ENCODE peak calls at places on chromosome 21, in eight cellular contexts. Z is H54; F is tibial nerve; G is NCI-H69; A is RWPE1; V is RPMI7951; D is stimulated activated CD4-positive, alpha-beta T cell treated with anti-CD3 and anti-CD28 coated beads, Interleukin-4, amount 100 ng/mL, for 1 hour; T is T47D. H is an unnamed sample.

GRCh38 chr21:44793269-44794030 is 8.2 kb downstream of the UBE2G2 start:
- DNase-seq in Z (peak; percentile 53), F (no peak), G (peak; percentile 84), A (peak; percentile 81), V (peak; percentile 47), D (peak; percentile 31), T (peak; percentile 73), H (peak; percentile 76)

GRCh38 chr21:32560896-32561295 is 24.4 kb downstream of the TCP10L start:
- DNase-seq in Z (no peak), F (no peak), G (no peak), A (no peak), V (no peak), D (no peak), T (no peak), H (no peak)

GRCh38 chr21:28641731-28642130 is 350.9 kb downstream of the LTN1 start:
- DNase-seq in Z (no peak), F (no peak), G (no peak), A (no peak), V (no peak), D (no peak), T (peak; percentile 84), H (no peak)

GRCh38 chr21:17805966-17806365 is 13.2 kb downstream of the C21orf91 start:
- DNase-seq in Z (no peak), F (no peak), G (no peak), A (no peak), V (no peak), D (no peak), T (no peak), H (no peak)

GRCh38 chr21:45220106-45220505 is 67.6 kb downstream of the POFUT2 start:
- DNase-seq in Z (no peak), F (no peak), G (no peak), A (no peak), V (no peak), D (no peak), T (no peak), H (peak; percentile 59)

GRCh38 chr21:45818276-45818903 is 163.2 kb upstream of the COL6A1 start:
- DNase-seq in Z (peak; percentile 31), F (no peak), G (no peak), A (peak; percentile 41), V (peak; percentile 77), D (no peak), T (peak; percentile 44), H (peak; percentile 87)

GRCh38 chr21:45180289-45180599 is 105.9 kb downstream of the ADARB1 start:
- DNase-seq in Z (no peak), F (no peak), G (no peak), A (no peak), V (no peak), D (no peak), T (no peak), H (no peak)

GRCh38 chr21:46194374-46195334 is 10.4 kb upstream of the SPATC1L start:
- DNase-seq in Z (no peak), F (peak; percentile 11), G (no peak), A (no peak), V (no peak), D (no peak), T (no peak), H (no peak)

GRCh38 chr21:40507978-40508377 is 339.0 kb downstream of the DSCAM start:
- DNase-seq in Z (no peak), F (no peak), G (no peak), A (peak; percentile 57), V (no peak), D (no peak), T (no peak), H (no peak)

GRCh38 chr21:34743285-34743684 is 74.5 kb downstream of the CLIC6 start:
- DNase-seq in Z (no peak), F (no peak), G (no peak), A (no peak), V (no peak), D (no peak), T (no peak), H (no peak)

GRCh38 chr21:44382536-44382935 is 29.1 kb downstream of the TRPM2 start:
- DNase-seq in Z (no peak), F (no peak), G (no peak), A (no peak), V (no peak), D (no peak), T (no peak), H (no peak)

GRCh38 chr21:42665026-42665425 is 11.6 kb downstream of the PDE9A start:
- DNase-seq in Z (no peak), F (no peak), G (no peak), A (no peak), V (no peak), D (no peak), T (no peak), H (no peak)

GRCh38 chr21:42040411-42041180 is 30.4 kb upstream of the ZBTB21 start:
- DNase-seq in Z (peak; percentile 99), F (no peak), G (no peak), A (peak; percentile 96), V (peak; percentile 99), D (no peak), T (no peak), H (peak; percentile 99)

GRCh38 chr21:34845521-34846213 is 176.9 kb downstream of the CLIC6 start:
- DNase-seq in Z (peak; percentile 42), F (no peak), G (peak; percentile 58), A (peak; percentile 72), V (peak; percentile 90), D (no peak), T (peak; percentile 96), H (peak; percentile 94)

GRCh38 chr21:44714905-44715304 is 3.5 kb upstream of the TSPEAR start:
- DNase-seq in Z (no peak), F (no peak), G (no peak), A (no peak), V (no peak), D (no peak), T (no peak), H (no peak)

GRCh38 chr21:19463966-19464365 is 1060.4 kb upstream of the TMPRSS15 start:
- DNase-seq in Z (no peak), F (no peak), G (no peak), A (no peak), V (no peak), D (no peak), T (no peak), H (peak; percentile 82)

GRCh38 chr21:34029724-34030528 is 43.5 kb upstream of the MRPS6 start:
- DNase-seq in Z (peak; percentile 66), F (no peak), G (peak; percentile 32), A (peak; percentile 65), V (peak; percentile 73), D (peak; percentile 31), T (peak; percentile 93), H (peak; percentile 92)

GRCh38 chr21:44334637-44335030 is 4.6 kb downstream of the CFAP410 start:
- DNase-seq in Z (no peak), F (no peak), G (no peak), A (no peak), V (no peak), D (no peak), T (no peak), H (no peak)

GRCh38 chr21:45525153-45525909 is 16.9 kb downstream of the SLC19A1 start:
- DNase-seq in Z (no peak), F (peak; percentile 23), G (no peak), A (no peak), V (no peak), D (peak; percentile 1), T (no peak), H (peak; percentile 7)

GRCh38 chr21:42733037-42733632 is 79.7 kb downstream of the PDE9A start:
- DNase-seq in Z (no peak), F (no peak), G (no peak), A (no peak), V (no peak), D (no peak), T (no peak), H (no peak)

GRCh38 chr21:44907966-44908364 is 12.7 kb downstream of the ITGB2 start:
- DNase-seq in Z (no peak), F (no peak), G (no peak), A (no peak), V (no peak), D (no peak), T (no peak), H (peak; percentile 42)

GRCh38 chr21:34722684-34723300 is 54.0 kb downstream of the CLIC6 start:
- DNase-seq in Z (no peak), F (no peak), G (peak; percentile 36), A (no peak), V (no peak), D (peak; percentile 29), T (no peak), H (no peak)

GRCh38 chr21:23021481-23021880 is 2023.3 kb downstream of the NCAM2 start:
- DNase-seq in Z (no peak), F (no peak), G (no peak), A (no peak), V (no peak), D (no peak), T (no peak), H (no peak)